ENCODE peak calls at places on chromosomes 7 and 10, in five cellular contexts. One of them, this sample, is unnamed.

GRCh38 chr10:123906884-123907652 is 15.5 kb upstream of the CPXM2 start:
- DNase-seq in IMR-90: no peak
- DNase-seq in A549: no peak
- DNase-seq in GM12878: no peak
- DNase-seq in SK-N-SH: no peak
- DNase-seq in this sample: no peak

GRCh38 chr10:113782367-113782766 is 30.9 kb downstream of the PLEKHS1 start:
- DNase-seq in IMR-90: no peak
- DNase-seq in A549: no peak
- DNase-seq in GM12878: no peak
- DNase-seq in SK-N-SH: no peak
- DNase-seq in this sample: no peak

GRCh38 chr7:38673795-38674194 is 42.6 kb upstream of the AMPH start:
- DNase-seq in IMR-90: peak
- DNase-seq in A549: peak
- DNase-seq in GM12878: no peak
- DNase-seq in SK-N-SH: no peak
- DNase-seq in this sample: no peak

GRCh38 chr7:106486331-106486730 is 174.6 kb downstream of the CCDC71L start:
- DNase-seq in IMR-90: peak
- DNase-seq in A549: no peak
- DNase-seq in GM12878: no peak
- DNase-seq in SK-N-SH: no peak
- DNase-seq in this sample: no peak

GRCh38 chr7:110001254-110001938 is 1089.5 kb upstream of the LRRN3 start:
- DNase-seq in IMR-90: no peak
- DNase-seq in A549: no peak
- DNase-seq in GM12878: no peak
- DNase-seq in SK-N-SH: peak
- DNase-seq in this sample: no peak

GRCh38 chr10:84552478-84552877 is 224.1 kb downstream of the CCSER2 start:
- DNase-seq in IMR-90: no peak
- DNase-seq in A549: no peak
- DNase-seq in GM12878: no peak
- DNase-seq in SK-N-SH: no peak
- DNase-seq in this sample: no peak

GRCh38 chr10:60139798-60140566 is 233.6 kb upstream of the CCDC6 start:
- DNase-seq in IMR-90: peak
- DNase-seq in A549: peak
- DNase-seq in GM12878: no peak
- DNase-seq in SK-N-SH: no peak
- DNase-seq in this sample: no peak

GRCh38 chr10:76160758-76161555 is 729.5 kb downstream of the LRMDA start:
- DNase-seq in IMR-90: no peak
- DNase-seq in A549: no peak
- DNase-seq in GM12878: no peak
- DNase-seq in SK-N-SH: no peak
- DNase-seq in this sample: no peak

GRCh38 chr10:61486738-61487396 is 33.7 kb upstream of the TMEM26 start:
- DNase-seq in IMR-90: peak
- DNase-seq in A549: no peak
- DNase-seq in GM12878: no peak
- DNase-seq in SK-N-SH: no peak
- DNase-seq in this sample: no peak

GRCh38 chr10:101120884-101121660 is 10.0 kb upstream of the TLX1 start:
- DNase-seq in IMR-90: no peak
- DNase-seq in A549: no peak
- DNase-seq in GM12878: no peak
- DNase-seq in SK-N-SH: peak
- DNase-seq in this sample: no peak

GRCh38 chr7:37833107-37833817 is 15.1 kb upstream of the NME8 start:
- DNase-seq in IMR-90: peak
- DNase-seq in A549: peak
- DNase-seq in GM12878: no peak
- DNase-seq in SK-N-SH: peak
- DNase-seq in this sample: peak

GRCh38 chr7:6406121-6406520 is 41.6 kb downstream of the DAGLB start:
- DNase-seq in IMR-90: no peak
- DNase-seq in A549: no peak
- DNase-seq in GM12878: no peak
- DNase-seq in SK-N-SH: no peak
- DNase-seq in this sample: no peak

GRCh38 chr10:31011017-31011659 is 20.5 kb downstream of the ZNF438 start:
- DNase-seq in IMR-90: no peak
- DNase-seq in A549: no peak
- DNase-seq in GM12878: no peak
- DNase-seq in SK-N-SH: no peak
- DNase-seq in this sample: no peak

GRCh38 chr10:121436630-121437311 is 161.5 kb downstream of the FGFR2 start:
- DNase-seq in IMR-90: no peak
- DNase-seq in A549: no peak
- DNase-seq in GM12878: no peak
- DNase-seq in SK-N-SH: peak
- DNase-seq in this sample: no peak
- TF ChIP-seq RCOR1 in IMR-90: no peak
- TF ChIP-seq RCOR1 in A549: no peak
- TF ChIP-seq RCOR1 in GM12878: no peak
- TF ChIP-seq RCOR1 in SK-N-SH: peak
- TF ChIP-seq RCOR1 in this sample: no peak

GRCh38 chr10:86968271-86968993 is at the start of gene ADIRF:
- DNase-seq in IMR-90: no peak
- DNase-seq in A549: no peak
- DNase-seq in GM12878: no peak
- DNase-seq in SK-N-SH: no peak
- DNase-seq in this sample: no peak

GRCh38 chr10:86964847-86965190 is 3.5 kb upstream of the ADIRF start:
- DNase-seq in IMR-90: no peak
- DNase-seq in A549: no peak
- DNase-seq in GM12878: no peak
- DNase-seq in SK-N-SH: no peak
- DNase-seq in this sample: no peak

GRCh38 chr10:86964061-86964846 is 4.0 kb upstream of the ADIRF start:
- DNase-seq in IMR-90: no peak
- DNase-seq in A549: no peak
- DNase-seq in GM12878: no peak
- DNase-seq in SK-N-SH: peak
- DNase-seq in this sample: no peak

GRCh38 chr10:86967481-86967941 is 771 bp upstream of the ADIRF start:
- DNase-seq in IMR-90: no peak
- DNase-seq in A549: no peak
- DNase-seq in GM12878: no peak
- DNase-seq in SK-N-SH: no peak
- DNase-seq in this sample: no peak

GRCh38 chr10:86966008-86966654 is 2.2 kb upstream of the ADIRF start:
- DNase-seq in IMR-90: no peak
- DNase-seq in A549: no peak
- DNase-seq in GM12878: peak
- DNase-seq in SK-N-SH: no peak
- DNase-seq in this sample: no peak
- TF ChIP-seq RCOR1 in IMR-90: no peak
- TF ChIP-seq RCOR1 in A549: no peak
- TF ChIP-seq RCOR1 in GM12878: no peak
- TF ChIP-seq RCOR1 in SK-N-SH: no peak
- TF ChIP-seq RCOR1 in this sample: no peak

GRCh38 chr10:3094565-3095168 is 27.3 kb downstream of the PFKP start:
- DNase-seq in IMR-90: peak
- DNase-seq in A549: no peak
- DNase-seq in GM12878: no peak
- DNase-seq in SK-N-SH: no peak
- DNase-seq in this sample: no peak
- TF ChIP-seq RCOR1 in IMR-90: no peak
- TF ChIP-seq RCOR1 in A549: no peak
- TF ChIP-seq RCOR1 in GM12878: no peak
- TF ChIP-seq RCOR1 in SK-N-SH: no peak
- TF ChIP-seq RCOR1 in this sample: peak

DNA sequence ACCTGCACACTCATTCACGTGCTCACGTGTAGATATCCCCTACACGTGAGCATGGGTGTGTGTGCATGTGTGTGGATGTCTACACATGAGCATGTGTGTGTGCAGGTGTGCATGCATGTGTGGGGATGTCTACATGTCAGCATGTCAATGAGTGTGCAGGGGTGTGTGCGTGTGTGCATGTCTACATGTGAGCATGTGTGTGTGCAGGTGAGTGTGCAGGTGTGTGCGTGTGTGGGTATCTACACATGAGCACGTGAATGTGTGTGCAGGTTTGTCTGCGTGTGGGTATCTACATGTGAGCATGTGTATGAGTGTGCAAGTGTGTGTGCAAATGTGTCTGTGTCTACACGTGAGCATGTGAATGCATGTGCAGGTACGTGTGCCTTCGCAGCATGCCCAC is 274.8 kb downstream of the PTPRN2 start:
- DNase-seq in IMR-90: no peak
- DNase-seq in A549: no peak
- DNase-seq in GM12878: no peak
- DNase-seq in SK-N-SH: no peak
- DNase-seq in this sample: no peak
- TF ChIP-seq RCOR1 in IMR-90: no peak
- TF ChIP-seq RCOR1 in A549: no peak
- TF ChIP-seq RCOR1 in GM12878: no peak
- TF ChIP-seq RCOR1 in SK-N-SH: no peak
- TF ChIP-seq RCOR1 in this sample: no peak

GRCh38 chr7:24337180-24337579 is 53.2 kb downstream of the NPY start:
- DNase-seq in IMR-90: no peak
- DNase-seq in A549: no peak
- DNase-seq in GM12878: no peak
- DNase-seq in SK-N-SH: no peak
- DNase-seq in this sample: no peak
- TF ChIP-seq RCOR1 in IMR-90: no peak
- TF ChIP-seq RCOR1 in A549: no peak
- TF ChIP-seq RCOR1 in GM12878: no peak
- TF ChIP-seq RCOR1 in SK-N-SH: no peak
- TF ChIP-seq RCOR1 in this sample: no peak

GRCh38 chr10:132611986-132612385 is 74.4 kb downstream of the INPP5A start:
- DNase-seq in IMR-90: no peak
- DNase-seq in A549: no peak
- DNase-seq in GM12878: no peak
- DNase-seq in SK-N-SH: peak
- DNase-seq in this sample: no peak

GRCh38 chr10:132612571-132613504 is 75.3 kb downstream of the INPP5A start:
- DNase-seq in IMR-90: peak
- DNase-seq in A549: no peak
- DNase-seq in GM12878: no peak
- DNase-seq in SK-N-SH: peak
- DNase-seq in this sample: no peak

GRCh38 chr10:132609211-132609610 is 71.6 kb downstream of the INPP5A start:
- DNase-seq in IMR-90: no peak
- DNase-seq in A549: no peak
- DNase-seq in GM12878: no peak
- DNase-seq in SK-N-SH: no peak
- DNase-seq in this sample: no peak

GRCh38 chr10:132610071-132610701 is 72.6 kb downstream of the INPP5A start:
- DNase-seq in IMR-90: no peak
- DNase-seq in A549: no peak
- DNase-seq in GM12878: no peak
- DNase-seq in SK-N-SH: no peak
- DNase-seq in this sample: no peak

DNA sequence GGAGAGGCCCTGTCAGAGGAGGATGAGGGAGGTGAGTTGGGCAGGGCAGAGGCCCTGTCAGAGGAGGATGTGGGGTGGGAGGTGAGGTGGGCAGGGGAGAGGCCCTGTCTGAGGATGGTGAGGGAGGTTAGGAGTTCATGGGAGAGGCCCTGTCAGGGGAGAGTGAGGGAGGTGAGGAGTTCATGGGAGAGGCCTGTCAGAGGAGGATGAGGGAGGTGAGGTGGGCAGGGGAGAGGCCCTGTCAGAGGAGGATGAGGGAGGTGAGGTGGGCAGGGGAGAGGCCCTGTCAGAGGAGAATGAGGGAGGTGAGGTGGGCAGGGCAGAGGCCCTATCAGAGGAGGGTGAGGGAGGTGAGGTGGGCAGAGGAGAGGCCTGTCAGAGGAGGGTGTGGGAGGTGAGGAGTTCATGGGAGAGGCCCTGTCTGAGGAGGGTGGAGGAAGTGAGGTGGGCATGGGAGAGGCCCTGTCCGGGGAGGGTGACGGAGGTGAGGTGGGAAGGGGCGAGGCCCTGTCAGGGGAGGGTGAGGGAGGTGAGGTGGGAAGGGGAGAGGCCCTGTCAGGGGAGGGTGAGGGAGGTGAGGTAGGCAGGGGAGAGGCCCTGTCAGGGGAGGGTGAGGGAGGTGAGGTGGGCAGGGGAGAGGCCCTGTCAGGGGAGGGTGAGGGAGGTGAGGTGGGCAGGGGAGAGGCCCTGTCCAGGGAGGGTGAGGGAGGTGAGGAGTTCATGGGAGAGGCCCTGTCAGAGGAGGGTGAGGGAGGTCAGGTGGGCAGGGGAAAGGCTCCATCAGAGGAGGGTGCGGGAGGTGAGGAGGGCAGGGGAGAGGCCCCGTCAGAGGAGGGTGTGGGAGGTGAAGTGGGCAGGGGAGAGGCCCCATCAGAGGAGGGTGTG is 73.7 kb downstream of the INPP5A start:
- DNase-seq in IMR-90: no peak
- DNase-seq in A549: no peak
- DNase-seq in GM12878: no peak
- DNase-seq in SK-N-SH: no peak
- DNase-seq in this sample: no peak
- TF ChIP-seq RCOR1 in IMR-90: no peak
- TF ChIP-seq RCOR1 in A549: no peak
- TF ChIP-seq RCOR1 in GM12878: no peak
- TF ChIP-seq RCOR1 in SK-N-SH: no peak
- TF ChIP-seq RCOR1 in this sample: no peak

GRCh38 chr10:106106114-106106513 is 1058.4 kb downstream of the SORCS1 start:
- DNase-seq in IMR-90: no peak
- DNase-seq in A549: no peak
- DNase-seq in GM12878: no peak
- DNase-seq in SK-N-SH: no peak
- DNase-seq in this sample: no peak
- TF ChIP-seq RCOR1 in IMR-90: no peak
- TF ChIP-seq RCOR1 in A549: no peak
- TF ChIP-seq RCOR1 in GM12878: no peak
- TF ChIP-seq RCOR1 in SK-N-SH: no peak
- TF ChIP-seq RCOR1 in this sample: no peak

GRCh38 chr10:69955897-69956832 is 96.5 kb upstream of the MACROH2A2 start:
- DNase-seq in IMR-90: no peak
- DNase-seq in A549: no peak
- DNase-seq in GM12878: no peak
- DNase-seq in SK-N-SH: no peak
- DNase-seq in this sample: no peak
- TF ChIP-seq RCOR1 in IMR-90: no peak
- TF ChIP-seq RCOR1 in A549: no peak
- TF ChIP-seq RCOR1 in GM12878: no peak
- TF ChIP-seq RCOR1 in SK-N-SH: no peak
- TF ChIP-seq RCOR1 in this sample: no peak

DNA sequence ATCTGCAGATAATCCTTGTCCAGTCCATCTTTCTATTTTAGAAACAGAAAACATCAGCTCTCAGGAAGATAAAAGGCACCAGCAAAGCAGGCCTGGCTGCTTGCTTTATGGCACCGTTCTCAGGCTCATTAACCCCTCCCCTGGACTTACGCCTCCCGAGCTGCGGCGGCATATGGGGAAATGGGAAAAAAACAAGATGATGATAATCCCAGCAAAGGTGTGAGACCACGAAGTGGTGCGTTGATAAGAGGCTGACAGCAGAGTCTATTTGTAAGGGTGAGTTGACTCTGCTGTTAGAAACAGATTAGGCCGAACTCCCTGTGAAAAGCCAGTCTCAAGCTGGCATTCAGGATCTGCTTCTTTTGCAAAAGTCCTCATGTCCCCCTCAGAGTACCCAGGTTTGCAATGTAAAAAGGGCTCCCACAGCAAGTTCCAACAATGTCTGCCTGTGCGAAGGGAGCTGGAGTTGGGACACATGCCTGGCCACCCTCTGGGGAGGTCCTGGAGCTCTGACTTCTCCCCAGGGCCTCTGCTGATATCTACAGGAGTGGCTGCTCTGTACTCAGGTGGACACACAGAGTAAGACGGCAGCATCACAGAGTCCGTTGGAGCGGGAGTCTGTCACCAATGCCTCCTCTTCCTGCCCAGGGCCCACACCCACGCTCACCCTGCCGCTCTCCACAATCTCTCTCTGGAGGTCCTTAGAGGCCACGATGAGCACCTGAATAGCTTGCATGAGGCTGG is 54.3 kb downstream of the SPDYE5 start:
- DNase-seq in IMR-90: no peak
- DNase-seq in A549: no peak
- DNase-seq in GM12878: no peak
- DNase-seq in SK-N-SH: no peak
- DNase-seq in this sample: peak
- TF ChIP-seq RCOR1 in IMR-90: no peak
- TF ChIP-seq RCOR1 in A549: no peak
- TF ChIP-seq RCOR1 in GM12878: no peak
- TF ChIP-seq RCOR1 in SK-N-SH: no peak
- TF ChIP-seq RCOR1 in this sample: peak

This sample was measured in K562.